ENCODE peak calls at places on chromosomes 16 and 17, in eight cellular contexts. R, V, M, Z, P, G, L and W are unnamed samples.

GRCh38 chr17:73641779-73642580 is 2.3 kb downstream of the SDK2 start:
- DNase-seq in R (no peak), V (no peak), M (no peak), Z (peak; percentile 72), P (peak; percentile 17), G (peak; percentile 24), L (peak; percentile 51), W (no peak)

GRCh38 chr16:85157813-85158701 is 45.8 kb upstream of the CIBAR2 start:
- DNase-seq in R (no peak), V (no peak), M (no peak), Z (peak; percentile 93), P (no peak), G (peak; percentile 83), L (peak; percentile 79), W (no peak)

GRCh38 chr16:87527055-87527724 is 34.4 kb upstream of the ZCCHC14 start:
- DNase-seq in R (no peak), V (no peak), M (no peak), Z (no peak), P (no peak), G (no peak), L (no peak), W (no peak)

GRCh38 chr17:564526-564925 is 150.1 kb downstream of the VPS53 start:
- DNase-seq in R (no peak), V (no peak), M (no peak), Z (no peak), P (no peak), G (no peak), L (no peak), W (no peak)

GRCh38 chr17:81909966-81910839 is 996 bp downstream of the PCYT2 start:
- DNase-seq in R (no peak), V (no peak), M (no peak), Z (peak; percentile 80), P (peak; percentile 62), G (peak; percentile 48), L (peak; percentile 66), W (no peak)

GRCh38 chr16:17555176-17555575 is 84.4 kb upstream of the XYLT1 start:
- DNase-seq in R (no peak), V (no peak), M (no peak), Z (no peak), P (no peak), G (no peak), L (no peak), W (no peak)

GRCh38 chr17:31525801-31526549 is 134.5 kb downstream of the RAB11FIP4 start:
- DNase-seq in R (no peak), V (no peak), M (no peak), Z (peak; percentile 87), P (no peak), G (peak; percentile 39), L (peak; percentile 57), W (no peak)

GRCh38 chr17:40872416-40872815 is 5.4 kb upstream of the KRT12 start:
- DNase-seq in R (no peak), V (no peak), M (no peak), Z (no peak), P (no peak), G (no peak), L (no peak), W (no peak)

GRCh38 chr16:57091200-57091989 is 988 bp upstream of the CPNE2 start:
- DNase-seq in R (peak; percentile 48), V (no peak), M (peak; percentile 22), Z (peak; percentile 87), P (peak; percentile 33), G (peak; percentile 31), L (peak; percentile 64), W (peak; percentile 19)

GRCh38 chr16:66996324-66996982 is 8.1 kb downstream of the CES4A start:
- DNase-seq in R (peak; percentile 90), V (no peak), M (peak; percentile 51), Z (no peak), P (peak; percentile 49), G (no peak), L (no peak), W (peak; percentile 85)

GRCh38 chr17:44352922-44353655 is 8.0 kb downstream of the GRN start:
- DNase-seq in R (no peak), V (no peak), M (no peak), Z (no peak), P (no peak), G (no peak), L (no peak), W (no peak)

GRCh38 chr16:8959921-8960787 is 3.6 kb downstream of the USP7 start:
- DNase-seq in R (no peak), V (no peak), M (no peak), Z (peak; percentile 56), P (no peak), G (peak; percentile 50), L (peak; percentile 52), W (no peak)

GRCh38 chr17:78826426-78826825 is 14.2 kb downstream of the USP36 start:
- DNase-seq in R (no peak), V (no peak), M (no peak), Z (no peak), P (no peak), G (no peak), L (no peak), W (no peak)
- H3K4me3 ChIP-seq in R (no peak overlapping the region), V (no peak overlapping the region), M (no peak overlapping the region), Z (no peak overlapping the region), P (no peak overlapping the region), G (no peak overlapping the region), L (no peak overlapping the region), W (no peak overlapping the region)

GRCh38 chr17:48037036-48037881 is at the start of gene COPZ2:
- DNase-seq in R (peak; percentile 65), V (peak; percentile 22), M (peak; percentile 50), Z (peak; percentile 85), P (peak; percentile 60), G (peak; percentile 70), L (peak; percentile 85), W (peak; percentile 32)
- TF ChIP-seq CTCF in R (peak; percentile 56), V (peak; percentile 84), M (no peak), Z (peak; percentile 70), P (no peak), G (peak; percentile 59), L (peak; percentile 69), W (peak; percentile 41)

GRCh38 chr16:3681206-3681605 is 26.7 kb downstream of the DNASE1 start:
- DNase-seq in R (no peak), V (no peak), M (no peak), Z (no peak), P (no peak), G (no peak), L (no peak), W (no peak)
- H3K36me3 ChIP-seq in R (peaks cover 96% of the 10 kb centered on the region), V (peaks cover 12% of the 10 kb centered on the region), M (no peaks in the 10 kb centered on the region), Z (peaks cover 46% of the 10 kb centered on the region), P (peaks cover 99% of the 10 kb centered on the region), G (peaks cover 5% of the 10 kb centered on the region), L (peaks cover 44% of the 10 kb centered on the region), W (peaks cover 38% of the 10 kb centered on the region)

GRCh38 chr16:80298676-80299075 is 242.1 kb upstream of the DYNLRB2 start:
- DNase-seq in R (no peak), V (no peak), M (no peak), Z (no peak), P (no peak), G (no peak), L (no peak), W (no peak)

GRCh38 chr16:80303691-80304090 is 237.1 kb upstream of the DYNLRB2 start:
- DNase-seq in R (no peak), V (no peak), M (no peak), Z (no peak), P (no peak), G (no peak), L (no peak), W (no peak)

GRCh38 chr16:80299416-80299815 is 241.4 kb upstream of the DYNLRB2 start:
- DNase-seq in R (no peak), V (no peak), M (no peak), Z (no peak), P (peak; percentile 64), G (no peak), L (no peak), W (no peak)

GRCh38 chr16:80300876-80301275 is 239.9 kb upstream of the DYNLRB2 start:
- DNase-seq in R (no peak), V (no peak), M (peak; percentile 30), Z (no peak), P (no peak), G (no peak), L (no peak), W (no peak)

GRCh38 chr16:80300456-80300855 is 240.3 kb upstream of the DYNLRB2 start:
- DNase-seq in R (no peak), V (no peak), M (no peak), Z (no peak), P (no peak), G (no peak), L (no peak), W (no peak)
- H3K4me3 ChIP-seq in R (no peak overlapping the region), V (no peak overlapping the region), M (no peak overlapping the region), Z (no peak overlapping the region), P (no peak overlapping the region), G (no peak overlapping the region), L (no peak overlapping the region), W (no peak overlapping the region)

GRCh38 chr16:61362583-61362982 is 673.7 kb downstream of the CDH8 start:
- DNase-seq in R (no peak), V (no peak), M (no peak), Z (no peak), P (no peak), G (no peak), L (no peak), W (no peak)

GRCh38 chr16:61370564-61370963 is 665.7 kb downstream of the CDH8 start:
- DNase-seq in R (no peak), V (no peak), M (no peak), Z (no peak), P (no peak), G (no peak), L (no peak), W (no peak)

DNA sequence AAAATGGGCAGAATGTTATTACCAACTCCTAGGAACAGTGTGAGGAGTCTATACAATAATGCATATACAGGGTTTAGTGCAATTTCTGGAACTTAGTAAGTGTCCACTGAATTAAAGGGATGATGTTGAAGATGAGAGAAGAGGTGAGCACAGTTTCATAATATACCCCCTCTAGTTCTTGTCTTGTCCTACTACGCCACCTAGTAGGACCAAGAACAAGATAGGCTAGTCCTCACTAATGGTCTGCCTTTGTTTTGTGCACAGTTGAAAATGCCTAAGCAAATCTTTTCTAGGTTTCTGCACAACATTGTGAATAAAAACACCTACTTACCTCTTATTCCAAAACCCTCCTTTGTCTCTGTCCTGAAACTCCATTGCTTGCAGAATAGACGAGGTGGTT is 670.2 kb downstream of the CDH8 start:
- DNase-seq in R (no peak), V (no peak), M (no peak), Z (no peak), P (no peak), G (peak; percentile 8), L (no peak), W (no peak)
- TF ChIP-seq CTCF in R (no peak), V (no peak), M (no peak), Z (peak; percentile 68), P (no peak), G (peak; percentile 45), L (no peak), W (no peak)